ENCODE peak calls at places on chromosomes 7 and 10, in five cellular contexts. V, W, O, S and F are unnamed samples.

GRCh38 chr7:39659356-39660013 is 36.1 kb downstream of the RALA start:
- DNase-seq in S (no peak), O (no peak), W (no peak), V (no peak), F (no peak)

GRCh38 chr7:99579956-99580777 is 17.9 kb upstream of the TMEM225B start:
- DNase-seq in V (no peak), W (peak; percentile 57), O (no peak), S (no peak), F (no peak)

GRCh38 chr7:40647719-40648118 is 512.9 kb downstream of the SUGCT start:
- DNase-seq in S (no peak), O (no peak), W (no peak), V (no peak), F (no peak)

GRCh38 chr10:69807696-69808095 is 6.0 kb downstream of the COL13A1 start:
- DNase-seq in O (no peak), S (no peak), W (no peak), V (no peak), F (no peak)

GRCh38 chr7:128920913-128921582 is 10.5 kb upstream of the KCP start:
- DNase-seq in O (no peak), S (no peak), V (no peak), W (no peak), F (peak; percentile 38)

GRCh38 chr10:44921061-44921460 is 9.9 kb downstream of the TMEM72 start:
- DNase-seq in W (no peak), O (no peak), V (no peak), S (no peak), F (no peak)

GRCh38 chr7:41916450-41916927 is 213.6 kb upstream of the INHBA start:
- DNase-seq in V (no peak), W (no peak), S (no peak), O (no peak), F (no peak)

GRCh38 chr7:105304040-105304895 is 84.5 kb downstream of the SRPK2 start:
- DNase-seq in S (no peak), O (no peak), V (no peak), W (no peak), F (no peak)

GRCh38 chr7:32588657-32589056 is 93.4 kb downstream of the AVL9 start:
- DNase-seq in W (no peak), V (no peak), S (no peak), O (no peak), F (no peak)

GRCh38 chr10:45403151-45403550 is 29.1 kb downstream of the ALOX5 start:
- DNase-seq in S (no peak), V (no peak), O (no peak), W (no peak), F (no peak)

GRCh38 chr10:77973276-77973675 is 46.7 kb upstream of the DLG5 start:
- DNase-seq in W (no peak), O (no peak), V (no peak), S (no peak), F (no peak)

GRCh38 chr7:157977717-157978470 is 609.7 kb downstream of the PTPRN2 start:
- DNase-seq in S (no peak), O (no peak), W (no peak), V (no peak), F (peak; percentile 17)

GRCh38 chr10:77738496-77739158 is 101.0 kb upstream of the KCNMA1 start:
- DNase-seq in V (no peak), W (no peak), O (no peak), S (no peak), F (no peak)

GRCh38 chr10:48872234-48872633 is 67.4 kb downstream of the LRRC18 start:
- DNase-seq in O (no peak), W (no peak), S (no peak), V (no peak), F (no peak)

GRCh38 chr10:122879339-122880273 is at the start of gene FAM24B:
- DNase-seq in W (peak; percentile 93), V (peak; percentile 95), O (peak; percentile 93), S (peak; percentile 98), F (peak; percentile 90)

GRCh38 chr10:17022898-17023297 is 106.7 kb downstream of the CUBN start:
- DNase-seq in W (no peak), O (no peak), S (no peak), V (no peak), F (no peak)

GRCh38 chr7:40133561-40134427 is 628 bp downstream of the MPLKIP start:
- DNase-seq in S (no peak), W (no peak), O (no peak), V (peak; percentile 44), F (peak; percentile 79)

GRCh38 chr10:71268247-71268691 is 50.8 kb upstream of the SLC29A3 start:
- DNase-seq in O (no peak), W (peak; percentile 55), V (no peak), S (peak; percentile 37), F (no peak)

GRCh38 chr7:135342887-135343286 is 109.2 kb downstream of the STRA8 start:
- DNase-seq in O (no peak), W (peak; percentile 86), S (no peak), V (no peak), F (no peak)

GRCh38 chr10:48681749-48682148 is 2.9 kb upstream of the WDFY4 start:
- DNase-seq in O (no peak), W (no peak), S (no peak), V (no peak), F (no peak)

GRCh38 chr7:42621543-42622219 is 290.2 kb downstream of the C7orf25 start:
- DNase-seq in W (no peak), S (no peak), V (no peak), O (no peak), F (no peak)

GRCh38 chr10:122461367-122461728 is at the start of gene HTRA1:
- DNase-seq in W (peak; percentile 91), O (peak; percentile 74), V (peak; percentile 48), S (peak; percentile 78), F (no peak)

GRCh38 chr10:87589653-87590052 is 70.0 kb upstream of the PAPSS2 start:
- DNase-seq in W (no peak), V (no peak), O (no peak), S (no peak), F (no peak)

GRCh38 chr10:5840314-5841307 is 27.4 kb upstream of the GDI2 start:
- DNase-seq in O (no peak), V (no peak), S (no peak), W (peak; percentile 67), F (no peak)

GRCh38 chr10:22475857-22476600 is 130.7 kb downstream of the SPAG6 start:
- DNase-seq in S (no peak), V (no peak), W (peak; percentile 33), O (no peak), F (no peak)

GRCh38 chr10:131703941-131704340 is 196.9 kb upstream of the PPP2R2D start:
- DNase-seq in S (no peak), W (no peak), O (peak; percentile 34), V (no peak), F (peak; percentile 5)

GRCh38 chr7:128236924-128237586 is 4.0 kb upstream of the LEP start:
- DNase-seq in V (peak; percentile 56), W (no peak), O (peak; percentile 47), S (no peak), F (no peak)

GRCh38 chr10:103780242-103781149 is 74.9 kb downstream of the SH3PXD2A start:
- DNase-seq in O (peak; percentile 74), S (no peak), W (peak; percentile 22), V (no peak), F (no peak)

GRCh38 chr10:86373828-86374227 is 7.2 kb upstream of the GRID1 start:
- DNase-seq in O (peak; percentile 27), V (no peak), S (no peak), W (no peak), F (peak; percentile 19)

GRCh38 chr7:69598487-69599148 is 343 bp downstream of the AUTS2 start:
- DNase-seq in V (no peak), S (no peak), W (peak; percentile 35), O (peak; percentile 52), F (no peak)

GRCh38 chr7:100444311-100445278 is 8.3 kb upstream of the PPP1R35 start:
- DNase-seq in O (no peak), S (no peak), V (no peak), W (no peak), F (peak; percentile 65)

GRCh38 chr7:103989785-103990775 is 622 bp upstream of the RELN start:
- DNase-seq in W (peak; percentile 34), O (no peak), V (peak; percentile 16), S (peak; percentile 36), F (no peak)